ENCODE peak calls at places on chromosomes 16 and 17, in five cellular contexts. F is GOT3, B is sciatic nerve, N is GM20000, K is hepatocyte. D is an unnamed sample.

GRCh38 chr16:84673203-84673535 is 24.9 kb downstream of the KLHL36 start:
- DNase-seq in F (no peak), B (no peak), N (peak; percentile 6), K (no peak), D (no peak)

GRCh38 chr16:28863929-28864886 is 565 bp downstream of the SH2B1 start:
- DNase-seq in F (no peak), B (no peak), N (no peak), K (peak; percentile 60), D (peak; percentile 39)

GRCh38 chr17:19728114-19728495 is 11.7 kb upstream of the SLC47A2 start:
- DNase-seq in F (no peak), B (peak; percentile 89), N (no peak), K (peak; percentile 81), D (no peak)

GRCh38 chr16:89275284-89275584 is 57.7 kb downstream of the ZNF778 start:
- DNase-seq in F (no peak), B (no peak), N (no peak), K (no peak), D (no peak)

GRCh38 chr16:87202346-87202745 is 114.8 kb downstream of the C16orf95 start:
- DNase-seq in F (no peak), B (no peak), N (no peak), K (no peak), D (no peak)

GRCh38 chr17:36527851-36528250 is 6.8 kb downstream of the MYO19 start:
- DNase-seq in F (no peak), B (no peak), N (no peak), K (no peak), D (no peak)

GRCh38 chr16:76346210-76346609 is 69.0 kb downstream of the CNTNAP4 start:
- DNase-seq in F (no peak), B (no peak), N (no peak), K (no peak), D (no peak)

GRCh38 chr16:80804451-80805383 is at the start of gene CDYL2:
- DNase-seq in F (no peak), B (no peak), N (peak; percentile 91), K (peak; percentile 82), D (peak; percentile 75)